ENCODE peak calls at places on chromosomes 13 and 19, in six cellular contexts. I is stimulated activated CD8-positive, alpha-beta memory T cell treated with anti-CD3 and anti-CD28 coated beads, Interleukin-12 subunit alpha, Interleukin-12 subunit beta, amount 100 ng/mL, for 4 hours; F is C1 segment of cervical spinal cord; D is activated naive CD8-positive, alpha-beta T cell treated with anti-CD3 and anti-CD28 coated beads for 36 hours; A is bronchial epithelial cell; Z is NCI-H510A. E is an unnamed sample.

GRCh38 chr13:113835461-113836274 is 28.2 kb downstream of the GAS6 start:
- DNase-seq in F (no peak), D (no peak), I (no peak), A (no peak), Z (peak), E (no peak)

GRCh38 chr13:29436291-29436690 is 159.2 kb downstream of the SLC7A1 start:
- DNase-seq in I (no peak), A (peak), Z (no peak), F (no peak), D (no peak), E (no peak)

GRCh38 chr19:51158474-51159129 is 16.5 kb downstream of the SIGLEC7 start:
- DNase-seq in D (peak), A (peak), F (no peak), I (peak), Z (no peak), E (peak)

GRCh38 chr19:38023245-38023644 is 116.2 kb downstream of the SIPA1L3 start:
- DNase-seq in F (no peak), D (no peak), I (no peak), Z (no peak), A (peak), E (no peak)

GRCh38 chr19:12669272-12670158 is 2.9 kb downstream of the WDR83 start:
- DNase-seq in D (peak), F (peak), I (peak), A (peak), Z (peak), E (peak)

GRCh38 chr19:34482380-34483250 is 1.1 kb downstream of the WTIP start:
- DNase-seq in A (no peak), D (no peak), F (no peak), Z (no peak), I (no peak), E (no peak)

GRCh38 chr13:73702419-73703071 is 431.7 kb downstream of the KLF12 start:
- DNase-seq in A (peak), Z (no peak), F (no peak), I (no peak), D (peak), E (no peak)

GRCh38 chr19:56091066-56091490 is 30.0 kb downstream of the ZNF787 start:
- DNase-seq in F (no peak), D (no peak), Z (no peak), I (no peak), A (peak), E (no peak)

GRCh38 chr19:41083516-41083915 is 4.7 kb upstream of the CYP2A13 start:
- DNase-seq in A (peak), F (no peak), D (no peak), Z (no peak), I (no peak), E (no peak)

GRCh38 chr13:45341799-45342584 is 1.0 kb upstream of the TPT1 start:
- DNase-seq in F (no peak), D (no peak), A (peak), I (no peak), Z (no peak), E (peak)

GRCh38 chr19:16157601-16158000 is 14.1 kb downstream of the HSH2D start:
- DNase-seq in Z (no peak), I (no peak), D (no peak), A (no peak), F (no peak), E (no peak)

GRCh38 chr19:55251296-55252081 is 7.3 kb downstream of the PPP6R1 start:
- DNase-seq in I (peak), D (peak), F (no peak), A (peak), Z (no peak), E (no peak)

GRCh38 chr19:919157-920050 is 2.3 kb downstream of the KISS1R start:
- DNase-seq in F (no peak), I (no peak), A (peak), D (peak), Z (no peak), E (no peak)

GRCh38 chr19:40612831-40613668 is 11.9 kb downstream of the LTBP4 start:
- DNase-seq in A (peak), D (peak), F (no peak), Z (no peak), I (peak), E (no peak)

GRCh38 chr19:58374200-58374599 is 6.6 kb downstream of the ZNF837 start:
- DNase-seq in Z (no peak), F (no peak), I (no peak), A (peak), D (no peak), E (no peak)

GRCh38 chr19:38434549-38435051 is 1.1 kb downstream of the RYR1 start:
- DNase-seq in D (no peak), Z (no peak), F (peak), I (no peak), A (no peak), E (no peak)

GRCh38 chr13:36352350-36352749 is 6.2 kb upstream of the SPART start:
- DNase-seq in D (no peak), F (no peak), A (peak), Z (no peak), I (no peak), E (no peak)

GRCh38 chr19:35141627-35142401 is 1.2 kb upstream of the FXYD7 start:
- DNase-seq in D (no peak), Z (no peak), A (no peak), F (no peak), I (no peak), E (no peak)

E was measured in CD14-positive monocyte.